ENCODE peak calls at places on chromosomes 4 and X, in six cellular contexts. F is neuronal stem cell, S is fibroblast of lung, B is SK-N-MC, X is mesendoderm, E is GM23248. Q is an unnamed sample.

GRCh38 chrX:135497736-135498135 is 22.7 kb upstream of the INTS6L start:
- DNase-seq in F (no peak), S (no peak), B (no peak), X (no peak), E (no peak), Q (no peak)

GRCh38 chr4:4780634-4781287 is 78.7 kb upstream of the MSX1 start:
- DNase-seq in F (no peak), S (peak), B (no peak), X (no peak), E (peak), Q (no peak)

GRCh38 chr4:102869569-102870227 is 906 bp downstream of the CISD2 start:
- DNase-seq in F (no peak), S (no peak), B (no peak), X (no peak), E (no peak), Q (no peak)

GRCh38 chr4:10159671-10160070 is 43.1 kb upstream of the WDR1 start:
- DNase-seq in F (no peak), S (no peak), B (no peak), X (no peak), E (no peak), Q (no peak)

GRCh38 chr4:38948551-38948950 is 80.9 kb downstream of the FAM114A1 start:
- DNase-seq in F (no peak), S (peak), B (no peak), X (peak), E (peak), Q (no peak)

GRCh38 chr4:110787781-110788180 is 164.9 kb upstream of the PITX2 start:
- DNase-seq in F (no peak), S (no peak), B (no peak), X (no peak), E (peak), Q (no peak)

GRCh38 chr4:2637956-2638552 is 101.6 kb downstream of the FAM193A start:
- DNase-seq in F (no peak), S (no peak), B (no peak), X (no peak), E (no peak), Q (no peak)

GRCh38 chrX:54030329-54030728 is 13.9 kb downstream of the PHF8 start:
- DNase-seq in F (no peak), S (no peak), B (no peak), X (no peak), E (no peak), Q (no peak)

GRCh38 chr4:135032670-135033069 is 831.1 kb upstream of the PABPC4L start:
- DNase-seq in F (no peak), S (no peak), B (no peak), X (peak), E (no peak), Q (no peak)

GRCh38 chr4:80963051-80963450 is 67.5 kb upstream of the BMP3 start:
- DNase-seq in F (no peak), S (peak), B (no peak), X (no peak), E (peak), Q (no peak)

GRCh38 chr4:23290656-23291055 is 597.9 kb downstream of the GBA3 start:
- DNase-seq in F (no peak), S (no peak), B (no peak), X (peak), E (no peak), Q (no peak)

GRCh38 chrX:114800719-114801118 is 216.7 kb downstream of the IL13RA2 start:
- DNase-seq in F (no peak), S (peak), B (peak), X (no peak), E (peak), Q (no peak)

GRCh38 chr4:130073145-130073790 is 977.3 kb downstream of the C4orf33 start:
- DNase-seq in F (no peak), S (no peak), B (no peak), X (no peak), E (no peak), Q (no peak)

GRCh38 chrX:112839856-112840255 is 775 bp downstream of the AMOT start:
- DNase-seq in F (no peak), S (no peak), B (no peak), X (peak), E (no peak), Q (peak)

GRCh38 chrX:68932611-68933010 is 103.8 kb downstream of the EFNB1 start:
- DNase-seq in F (no peak), S (peak), B (no peak), X (no peak), E (no peak), Q (no peak)

GRCh38 chr4:158255727-158256324 is 45.5 kb downstream of the TMEM144 start:
- DNase-seq in F (peak), S (peak), B (peak), X (peak), E (peak), Q (no peak)

GRCh38 chr4:34105311-34105710 is 2139.0 kb downstream of the ARAP2 start:
- DNase-seq in F (no peak), S (peak), B (no peak), X (no peak), E (peak), Q (no peak)

GRCh38 chrX:19627533-19627932 is 112.2 kb upstream of the MAP3K15 start:
- DNase-seq in F (no peak), S (no peak), B (no peak), X (no peak), E (peak), Q (no peak)

GRCh38 chrX:134671207-134671750 is 13.0 kb upstream of the PLAC1 start:
- DNase-seq in F (no peak), S (no peak), B (no peak), X (no peak), E (no peak), Q (no peak)

GRCh38 chrX:154488336-154489075 is 1.9 kb downstream of the SLC10A3 start:
- DNase-seq in F (no peak), S (no peak), B (no peak), X (no peak), E (no peak), Q (no peak)

DNA sequence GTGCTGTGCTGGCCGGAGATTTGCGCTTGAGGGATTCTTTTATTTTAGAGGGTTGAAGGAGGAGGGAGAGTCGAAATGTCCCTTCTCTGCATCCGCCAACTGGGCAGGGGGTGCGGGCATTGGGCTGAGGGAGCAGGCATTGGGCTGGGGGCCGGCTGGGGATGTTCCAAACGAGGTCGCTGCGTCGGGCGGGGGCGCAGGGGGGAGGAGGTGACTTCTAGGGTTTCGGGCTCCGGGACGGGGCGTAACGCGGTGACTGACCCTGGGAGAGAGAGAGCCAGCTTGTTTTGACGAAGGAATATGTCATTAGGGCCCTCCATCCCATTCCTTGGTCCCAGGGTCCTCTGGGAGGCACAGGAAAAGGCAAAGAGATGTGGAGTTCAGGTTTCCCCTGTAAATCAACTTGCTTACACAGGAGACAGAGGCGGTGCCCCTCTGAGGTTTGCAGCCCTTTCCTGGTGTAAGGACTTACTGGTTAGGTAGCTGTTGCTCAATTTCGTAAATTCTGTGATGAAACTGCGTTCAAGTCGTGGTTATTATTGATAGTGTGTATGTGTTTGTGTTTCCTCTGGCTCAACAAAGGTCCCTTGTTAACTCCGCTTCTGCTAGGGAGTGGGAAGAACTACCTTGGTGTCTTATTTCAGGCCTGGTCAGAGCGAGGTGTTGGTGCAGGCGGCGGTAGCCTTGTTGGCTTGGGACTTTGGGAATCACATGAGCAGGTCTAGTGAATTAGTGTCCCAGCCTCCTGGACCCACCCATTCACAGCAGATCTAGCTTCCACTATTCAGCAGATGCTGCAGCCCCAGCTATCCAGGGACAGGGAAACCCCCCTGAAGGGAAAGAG is 716 bp downstream of the FHIP1A start:
- DNase-seq in F (peak), S (no peak), B (no peak), X (peak), E (no peak), Q (peak)
- H3K9ac ChIP-seq in F (peak), S (no peak), B (peak), X (peak), E (no peak), Q (peak)

DNA sequence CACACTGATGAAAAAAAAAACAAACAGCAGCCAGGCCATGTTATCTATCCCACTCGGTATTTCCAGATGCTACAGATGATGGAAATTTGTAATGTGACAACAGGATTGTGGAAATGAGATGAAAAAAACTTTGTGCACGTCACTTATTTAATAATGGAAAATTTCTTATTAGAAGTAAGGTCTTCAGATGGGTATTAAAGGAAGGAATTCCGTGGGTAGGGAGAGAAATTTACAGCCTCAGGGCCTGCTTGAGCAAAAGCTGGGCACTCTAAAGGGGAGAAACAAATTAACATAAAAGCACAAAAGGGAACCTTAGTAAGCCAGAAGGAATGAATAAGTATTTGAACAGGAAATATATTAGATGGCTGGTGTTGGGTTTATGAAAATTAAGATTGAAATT is 4.2 kb upstream of the PKD2 start:
- DNase-seq in F (no peak), S (no peak), B (peak), X (peak), E (peak), Q (no peak)
- H3K9ac ChIP-seq in F (no peak), S (no peak), B (no peak), X (no peak), E (peak), Q (no peak)

DNA sequence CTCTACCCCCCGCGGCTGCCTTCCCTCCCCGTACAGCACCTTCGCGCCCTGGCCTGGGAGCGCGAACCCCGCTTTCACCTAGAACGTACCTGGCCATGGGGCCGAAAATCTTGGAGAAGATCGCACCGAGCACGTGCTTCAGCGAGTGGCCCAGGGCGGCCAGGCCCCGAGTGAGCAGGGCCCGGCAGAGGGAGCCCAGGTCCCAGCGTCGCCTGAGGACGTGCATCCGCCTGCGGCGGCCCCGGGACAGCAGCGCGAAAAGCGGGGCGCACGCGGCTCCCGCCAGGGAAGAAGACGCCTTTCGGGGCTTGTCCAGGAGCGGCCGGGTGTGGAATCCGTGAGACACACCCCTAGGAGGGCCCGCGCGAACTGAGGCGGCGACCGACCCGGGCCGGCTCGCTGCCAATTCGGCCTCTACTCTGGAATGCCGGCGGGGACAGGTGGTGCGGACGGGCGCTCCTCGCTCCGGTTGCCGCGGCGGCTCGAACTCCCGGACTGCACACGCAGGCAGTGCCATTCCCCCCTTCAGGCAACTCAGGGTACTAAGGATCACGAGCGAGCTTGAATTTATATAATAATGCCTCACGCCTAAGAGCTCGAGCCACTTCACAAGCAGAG is at the start of gene HS6ST2:
- DNase-seq in F (peak), S (no peak), B (no peak), X (peak), E (no peak), Q (peak)
- H3K9ac ChIP-seq in F (peak), S (no peak), B (peak), X (peak), E (no peak), Q (no peak)

DNA sequence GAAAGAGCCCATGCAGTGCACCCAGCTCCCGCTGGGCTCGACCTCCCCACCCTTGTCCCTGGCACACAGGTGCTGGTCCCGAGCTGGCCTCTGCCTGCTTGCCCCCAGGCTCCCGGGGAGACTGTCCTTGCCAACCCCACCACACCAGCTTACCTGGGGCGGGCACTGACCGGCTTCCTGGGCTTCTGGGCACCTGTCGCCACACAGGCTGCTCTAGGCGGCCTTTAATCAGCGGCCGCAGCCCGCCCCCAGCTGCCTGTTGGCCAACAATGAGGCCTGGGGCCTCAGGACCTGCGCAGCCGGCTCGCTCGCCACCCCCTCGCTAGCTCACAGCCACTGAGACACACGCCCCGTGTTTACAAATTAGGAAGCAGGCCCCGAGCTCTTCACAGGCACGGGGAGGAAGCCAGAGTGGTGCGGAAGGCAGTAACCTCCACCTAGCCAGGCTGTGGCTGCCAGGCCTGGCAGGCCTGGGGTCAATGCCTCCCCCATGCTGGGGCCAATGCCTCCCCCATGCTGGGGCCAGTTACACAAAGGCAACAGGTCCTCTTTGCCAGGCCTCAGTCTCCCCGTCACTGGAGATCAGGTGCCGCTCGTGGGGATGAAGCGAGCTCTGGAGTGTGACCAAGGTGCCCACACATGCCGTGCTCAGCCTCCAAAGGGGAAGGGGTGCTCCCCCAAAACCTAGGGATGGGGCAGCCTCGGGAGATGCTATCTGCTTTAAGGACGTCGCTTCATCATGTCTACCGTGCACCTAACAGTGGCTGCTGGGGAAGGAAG is at the start of gene TREX2:
- DNase-seq in F (no peak), S (no peak), B (no peak), X (no peak), E (no peak), Q (no peak)
- H3K9ac ChIP-seq in F (no peak), S (no peak), B (no peak), X (no peak), E (no peak), Q (no peak)

Q was measured in endodermal cell.